ENCODE peak calls at places on chromosomes 12 and 14, in six cellular contexts. N is small intestine; R is heart left ventricle; B is stimulated activated CD4-positive, alpha-beta T cell treated with anti-CD3 and anti-CD28 coated beads, Interleukin-4, amount 100 ng/mL, for 48 hours; W is body of pancreas; Z is NCI-H1105. O is an unnamed sample.

GRCh38 chr12:122399592-122400373 is 22.7 kb downstream of the CLIP1 start:
- DNase-seq in Z (peak; percentile 75), N (peak; percentile 71), B (no peak), R (no peak), W (peak; percentile 84), O (peak; percentile 48)

GRCh38 chr12:19026637-19027508 is 102.7 kb upstream of the PLEKHA5 start:
- DNase-seq in R (no peak), B (no peak), Z (no peak), N (no peak), W (no peak), O (no peak)

GRCh38 chr14:85573406-85573805 is 43.5 kb downstream of the FLRT2 start:
- DNase-seq in W (no peak), Z (no peak), N (no peak), B (no peak), R (no peak), O (no peak)

GRCh38 chr12:42819801-42820200 is 230.3 kb upstream of the PRICKLE1 start:
- DNase-seq in R (no peak), Z (no peak), N (no peak), W (no peak), B (no peak), O (no peak)

GRCh38 chr12:18690653-18691052 is 47.2 kb downstream of the PLCZ1 start:
- DNase-seq in N (no peak), W (no peak), B (no peak), R (no peak), Z (no peak), O (no peak)

GRCh38 chr12:69645031-69645430 is 34.3 kb upstream of the LRRC10 start:
- DNase-seq in N (no peak), Z (no peak), W (no peak), R (no peak), B (no peak), O (no peak)

GRCh38 chr12:58106185-58106584 is 164.8 kb downstream of the ATP23 start:
- DNase-seq in N (no peak), W (no peak), R (no peak), B (no peak), Z (no peak), O (no peak)

GRCh38 chr12:67442347-67442841 is 173.2 kb downstream of the CAND1 start:
- DNase-seq in R (no peak), W (peak; percentile 55), B (no peak), Z (peak; percentile 78), N (peak; percentile 61), O (peak; percentile 35)

GRCh38 chr12:57614178-57614947 is 3.1 kb downstream of the ARHGEF25 start:
- DNase-seq in R (peak; percentile 67), W (no peak), B (no peak), N (no peak), Z (no peak), O (no peak)

GRCh38 chr14:72715215-72715909 is 178.5 kb downstream of the DPF3 start:
- DNase-seq in B (no peak), R (no peak), Z (no peak), W (no peak), N (no peak), O (no peak)

GRCh38 chr14:50667491-50668007 is 557 bp downstream of the SAV1 start:
- DNase-seq in R (no peak), Z (peak; percentile 58), B (peak; percentile 8), N (peak; percentile 38), W (peak; percentile 58), O (no peak)

GRCh38 chr12:109880938-109881337 is 597 bp upstream of the GLTP start:
- DNase-seq in B (no peak), Z (no peak), R (no peak), N (peak; percentile 20), W (no peak), O (no peak)

GRCh38 chr12:132379576-132379975 is 50.2 kb upstream of the GALNT9 start:
- DNase-seq in R (no peak), Z (no peak), B (no peak), W (no peak), N (no peak), O (no peak)

GRCh38 chr14:33634631-33635030 is 316.2 kb downstream of the EGLN3 start:
- DNase-seq in N (no peak), Z (no peak), W (no peak), R (no peak), B (no peak), O (no peak)

O was measured in NCI-H2227 treated with DMSO at 0.1 percent for 48 hours.